ENCODE peak calls at places on chromosomes 11 and 22, in four cellular contexts. T is uterus, N is A549, X is lower leg skin. V is an unnamed sample.

GRCh38 chr22:48138855-48139254 is 1376.4 kb downstream of the TBC1D22A start:
- DNase-seq in N (no peak), X (no peak), T (no peak), V (no peak)

GRCh38 chr11:75797116-75797515 is 17.9 kb upstream of the UVRAG start:
- DNase-seq in T (no peak), X (no peak), N (no peak), V (no peak)

GRCh38 chr11:112762686-112763048 is 198.6 kb upstream of the NCAM1 start:
- DNase-seq in T (no peak), X (no peak), N (no peak), V (no peak)

GRCh38 chr11:16767957-16768356 is 29.5 kb downstream of the C11orf58 start:
- DNase-seq in T (no peak), X (no peak), N (no peak), V (no peak)

GRCh38 chr11:21769188-21769587 is 423.7 kb upstream of the ANO5 start:
- DNase-seq in N (no peak), T (no peak), X (no peak), V (no peak)

GRCh38 chr11:65445101-65445603 is 22.6 kb downstream of the NEAT1 start:
- DNase-seq in N (no peak), X (no peak), T (peak; percentile 14), V (no peak)

GRCh38 chr22:30206964-30207363 is 39.6 kb downstream of the LIF start:
- DNase-seq in T (peak; percentile 69), X (no peak), N (peak; percentile 80), V (no peak)

GRCh38 chr11:134036484-134037092 is 32.3 kb upstream of the JAM3 start:
- DNase-seq in T (no peak), X (no peak), N (no peak), V (no peak)

GRCh38 chr11:75500742-75501141 is 25.0 kb downstream of the GDPD5 start:
- DNase-seq in N (no peak), T (no peak), X (no peak), V (no peak)

GRCh38 chr22:50184004-50184461 is 1.7 kb upstream of the TRABD start:
- DNase-seq in T (peak; percentile 72), X (no peak), N (no peak), V (no peak)

GRCh38 chr11:68020575-68020974 is 9.9 kb upstream of the NDUFS8 start:
- DNase-seq in X (no peak), N (peak; percentile 70), T (no peak), V (no peak)

GRCh38 chr22:19761500-19762314 is 1.1 kb downstream of the TBX1 start:
- DNase-seq in X (no peak), T (no peak), N (no peak), V (no peak)

GRCh38 chr22:20953668-20954500 is 13.2 kb upstream of the AIFM3 start:
- DNase-seq in N (no peak), X (peak; percentile 37), T (peak; percentile 32), V (no peak)

GRCh38 chr11:83629775-83630174 is 343.6 kb upstream of the CCDC90B start:
- DNase-seq in T (no peak), N (no peak), X (no peak), V (no peak)

GRCh38 chr11:128471138-128471661 is 116.2 kb downstream of the ETS1 start:
- DNase-seq in X (no peak), T (no peak), N (no peak), V (no peak)

GRCh38 chr11:105368711-105369110 is 229.1 kb upstream of the CARD18 start:
- DNase-seq in T (no peak), X (no peak), N (no peak), V (no peak)

GRCh38 chr11:92296138-92296515 is 71.5 kb downstream of the FAT3 start:
- DNase-seq in X (no peak), T (no peak), N (no peak), V (no peak)

GRCh38 chr11:33475999-33476398 is 218.8 kb downstream of the HIPK3 start:
- DNase-seq in X (no peak), T (no peak), N (no peak), V (no peak)

GRCh38 chr11:11966826-11967668 is 41.4 kb downstream of the DKK3 start:
- DNase-seq in N (peak; percentile 90), T (peak; percentile 58), X (no peak), V (peak; percentile 56)

GRCh38 chr11:36308577-36308976 is 12.5 kb downstream of the PRR5L start:
- DNase-seq in X (no peak), N (no peak), T (no peak), V (no peak)

GRCh38 chr11:118633979-118634378 is 26.6 kb downstream of the PHLDB1 start:
- DNase-seq in T (no peak), X (no peak), N (no peak), V (no peak)

GRCh38 chr11:118635237-118635591 is 27.8 kb downstream of the PHLDB1 start:
- DNase-seq in X (no peak), N (no peak), T (no peak), V (no peak)

GRCh38 chr11:118635642-118636041 is 28.2 kb downstream of the PHLDB1 start:
- DNase-seq in N (no peak), X (no peak), T (no peak), V (no peak)

GRCh38 chr11:118633319-118633690 is 25.9 kb downstream of the PHLDB1 start:
- DNase-seq in N (no peak), X (no peak), T (no peak), V (no peak)

DNA sequence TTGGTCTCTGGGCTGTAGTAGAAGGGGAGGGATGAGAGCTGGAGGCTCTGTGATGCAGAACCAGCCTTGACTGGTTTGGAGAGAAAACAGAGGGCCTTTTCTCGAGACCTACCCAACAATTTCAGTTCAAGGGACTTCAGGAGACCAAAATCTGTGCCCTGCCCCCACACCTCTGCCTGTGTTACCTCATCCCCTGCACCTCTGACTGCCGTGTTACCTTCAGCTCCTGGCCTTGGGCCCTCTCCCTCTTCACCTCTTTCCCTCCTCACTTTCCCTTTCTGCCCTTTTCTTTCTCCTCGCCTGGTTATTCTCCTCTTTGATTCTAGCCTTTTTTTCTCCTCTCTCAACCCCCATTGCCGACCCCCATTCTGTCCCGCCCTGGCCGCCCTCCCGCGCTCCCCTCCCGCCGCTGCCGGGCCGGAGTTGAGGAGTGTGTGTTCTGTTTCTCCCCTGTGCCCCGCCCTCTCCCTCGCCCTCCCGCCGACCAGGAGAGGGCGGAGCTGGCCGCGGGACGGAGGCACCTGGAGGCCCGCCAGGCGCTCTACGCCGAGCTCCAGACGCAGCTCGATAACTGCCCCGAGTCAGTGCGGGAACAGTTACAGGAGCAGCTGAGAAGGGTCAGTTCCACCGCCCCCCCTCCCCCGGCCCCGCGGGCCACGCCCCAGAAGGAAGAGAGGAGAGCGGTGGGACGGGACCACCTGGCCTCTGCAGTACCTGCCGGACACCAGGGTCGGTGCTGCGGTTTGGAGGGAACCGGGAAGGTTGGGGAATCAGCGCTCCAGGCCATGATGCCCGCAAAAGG is 27.2 kb downstream of the PHLDB1 start:
- DNase-seq in X (no peak), T (peak; percentile 87), N (no peak), V (no peak)
- TF ChIP-seq CTCF in X (no peak), T (peak; percentile 38), N (no peak), V (no peak)

GRCh38 chr22:27490080-27490479 is 311.5 kb downstream of the MN1 start:
- DNase-seq in X (no peak), N (no peak), T (no peak), V (no peak)

GRCh38 chr22:27487600-27488450 is 313.7 kb downstream of the MN1 start:
- DNase-seq in X (no peak), N (no peak), T (no peak), V (no peak)

GRCh38 chr22:27489265-27489675 is 312.3 kb downstream of the MN1 start:
- DNase-seq in T (no peak), N (no peak), X (no peak), V (no peak)

GRCh38 chr22:27485842-27486241 is 315.7 kb downstream of the MN1 start:
- DNase-seq in N (no peak), X (no peak), T (no peak), V (no peak)

GRCh38 chr22:27488456-27489224 is 312.9 kb downstream of the MN1 start:
- DNase-seq in N (no peak), T (no peak), X (no peak), V (no peak)
- TF ChIP-seq CTCF in N (no peak), T (no peak), X (no peak), V (no peak)

GRCh38 chr11:31887180-31887579 is 76.1 kb upstream of the PAX6 start:
- DNase-seq in T (no peak), X (no peak), N (no peak), V (no peak)
- TF ChIP-seq CTCF in T (no peak), X (no peak), N (no peak), V (no peak)

DNA sequence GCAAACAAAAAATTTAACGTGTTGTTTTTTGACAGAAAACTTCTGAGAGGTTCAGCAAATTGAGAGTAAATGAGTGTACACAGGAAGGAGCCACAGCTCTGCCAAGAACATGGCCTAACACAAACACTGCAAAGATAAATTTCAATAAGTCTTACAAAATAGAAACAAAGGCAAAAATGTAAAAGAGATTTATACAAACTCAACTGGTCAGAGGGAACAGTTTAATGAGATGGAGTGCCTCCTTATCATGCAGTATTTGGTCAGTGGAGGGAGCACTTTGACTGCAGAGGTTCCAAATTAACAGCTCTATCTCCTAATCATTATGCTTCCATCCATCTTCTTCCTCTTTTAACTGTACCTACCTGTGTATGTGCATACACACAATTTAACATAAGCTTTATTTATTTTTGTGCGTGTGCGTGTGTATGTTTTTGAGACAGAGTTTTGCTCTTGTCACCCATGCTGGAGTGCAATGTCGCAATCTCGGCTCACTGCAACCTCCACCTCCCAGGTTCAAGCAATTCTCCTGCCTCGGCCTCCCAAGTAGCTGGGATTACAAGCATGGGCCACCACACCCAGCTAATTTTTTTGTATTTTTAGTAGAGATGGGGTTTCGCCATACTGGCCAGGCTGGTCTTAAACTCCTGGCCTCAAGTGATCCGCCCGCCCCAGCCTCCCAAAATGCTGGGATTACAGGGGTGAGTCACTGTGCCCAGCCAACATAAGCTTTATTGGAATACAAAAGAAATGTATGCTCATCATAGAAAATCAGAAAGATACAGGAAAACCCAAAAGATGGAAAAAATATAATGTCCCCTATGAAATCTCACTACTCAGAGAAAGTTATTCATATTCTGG is 111.9 kb downstream of the MRTFA start:
- DNase-seq in T (no peak), X (no peak), N (no peak), V (no peak)
- TF ChIP-seq CTCF in T (peak; percentile 13), X (no peak), N (peak; percentile 34), V (no peak)

GRCh38 chr11:66851698-66852465 is 5.0 kb upstream of the LRFN4 start:
- DNase-seq in N (no peak), T (no peak), X (no peak), V (no peak)
- TF ChIP-seq CTCF in N (no peak), T (no peak), X (no peak), V (no peak)

V was measured in natural killer cell.